ENCODE peak calls at places on chromosome 9, in five cellular contexts. X, O, F, Z and M are unnamed samples.

GRCh38 chr9:130451509-130452388 is 7.0 kb downstream of the ASS1 start:
- DNase-seq in X (peak; percentile 74), O (peak; percentile 81), F (peak; percentile 96), Z (peak; percentile 95), M (peak; percentile 99)

GRCh38 chr9:136656795-136657611 is 5.7 kb upstream of the EGFL7 start:
- DNase-seq in X (no peak), O (no peak), F (no peak), Z (no peak), M (no peak)

GRCh38 chr9:23015557-23015956 is 568.9 kb downstream of the DMRTA1 start:
- DNase-seq in X (no peak), O (no peak), F (no peak), Z (no peak), M (no peak)

GRCh38 chr9:114382951-114383865 is 4.6 kb downstream of the AKNA start:
- DNase-seq in X (peak; percentile 68), O (no peak), F (no peak), Z (peak; percentile 50), M (peak; percentile 94)

GRCh38 chr9:81653240-81653639 is 36.1 kb downstream of the TLE1 start:
- DNase-seq in X (no peak), O (no peak), F (no peak), Z (peak; percentile 87), M (peak; percentile 77)

GRCh38 chr9:7452378-7452777 is 347.2 kb downstream of the DMAC1 start:
- DNase-seq in X (no peak), O (no peak), F (no peak), Z (peak; percentile 81), M (peak; percentile 51)

GRCh38 chr9:104269996-104270963 is 176.2 kb downstream of the SMC2 start:
- DNase-seq in X (no peak), O (no peak), F (peak; percentile 11), Z (no peak), M (no peak)

GRCh38 chr9:114677418-114677817 is 4.6 kb downstream of the TEX48 start:
- DNase-seq in X (no peak), O (no peak), F (peak; percentile 92), Z (peak; percentile 100), M (peak; percentile 88)

GRCh38 chr9:125812403-125812802 is 65.2 kb downstream of the PBX3 start:
- DNase-seq in X (no peak), O (no peak), F (no peak), Z (no peak), M (no peak)

GRCh38 chr9:5786370-5787127 is 46.4 kb downstream of the ERMP1 start:
- DNase-seq in X (no peak), O (no peak), F (no peak), Z (peak; percentile 61), M (no peak)

GRCh38 chr9:6680797-6681146 is 35.2 kb upstream of the GLDC start:
- DNase-seq in X (no peak), O (peak; percentile 71), F (peak; percentile 77), Z (peak; percentile 40), M (peak; percentile 64)

GRCh38 chr9:12973702-12974101 is 198.9 kb downstream of the LURAP1L start:
- DNase-seq in X (no peak), O (no peak), F (no peak), Z (no peak), M (no peak)

GRCh38 chr9:70261131-70261870 is 2.5 kb downstream of the SMC5 start:
- DNase-seq in X (no peak), O (no peak), F (no peak), Z (peak; percentile 21), M (no peak)

GRCh38 chr9:34929506-34930102 is 28.5 kb upstream of the PHF24 start:
- DNase-seq in X (peak; percentile 68), O (peak; percentile 59), F (peak; percentile 49), Z (peak; percentile 5), M (peak; percentile 58)

GRCh38 chr9:113673726-113674125 is 202.4 kb upstream of the ZNF618 start:
- DNase-seq in X (no peak), O (no peak), F (no peak), Z (peak; percentile 71), M (no peak)

GRCh38 chr9:104972242-104972866 is 44.4 kb upstream of the ABCA1 start:
- DNase-seq in X (no peak), O (no peak), F (no peak), Z (no peak), M (no peak)

GRCh38 chr9:131276107-131276888 is at the start of gene FAM78A:
- DNase-seq in X (no peak), O (peak; percentile 77), F (peak; percentile 35), Z (no peak), M (peak; percentile 93)

GRCh38 chr9:91138760-91139159 is 223.0 kb downstream of the AUH start:
- DNase-seq in X (no peak), O (no peak), F (no peak), Z (peak; percentile 93), M (no peak)

GRCh38 chr9:87556821-87557220 is 59.2 kb downstream of the DAPK1 start:
- DNase-seq in X (no peak), O (no peak), F (no peak), Z (no peak), M (peak; percentile 46)
- H2AFZ ChIP-seq in X (no peak overlapping the region), O (no peak overlapping the region), F (no peak overlapping the region), Z (no peak overlapping the region), M (no peak overlapping the region)

GRCh38 chr9:127977877-127978647 is 2.7 kb downstream of the EEIG1 start:
- DNase-seq in X (no peak), O (no peak), F (no peak), Z (peak; percentile 80), M (peak; percentile 98)
- TF ChIP-seq CTCF in X (peak; percentile 39), O (peak; percentile 24), F (no peak), Z (no peak), M (no peak)

DNA sequence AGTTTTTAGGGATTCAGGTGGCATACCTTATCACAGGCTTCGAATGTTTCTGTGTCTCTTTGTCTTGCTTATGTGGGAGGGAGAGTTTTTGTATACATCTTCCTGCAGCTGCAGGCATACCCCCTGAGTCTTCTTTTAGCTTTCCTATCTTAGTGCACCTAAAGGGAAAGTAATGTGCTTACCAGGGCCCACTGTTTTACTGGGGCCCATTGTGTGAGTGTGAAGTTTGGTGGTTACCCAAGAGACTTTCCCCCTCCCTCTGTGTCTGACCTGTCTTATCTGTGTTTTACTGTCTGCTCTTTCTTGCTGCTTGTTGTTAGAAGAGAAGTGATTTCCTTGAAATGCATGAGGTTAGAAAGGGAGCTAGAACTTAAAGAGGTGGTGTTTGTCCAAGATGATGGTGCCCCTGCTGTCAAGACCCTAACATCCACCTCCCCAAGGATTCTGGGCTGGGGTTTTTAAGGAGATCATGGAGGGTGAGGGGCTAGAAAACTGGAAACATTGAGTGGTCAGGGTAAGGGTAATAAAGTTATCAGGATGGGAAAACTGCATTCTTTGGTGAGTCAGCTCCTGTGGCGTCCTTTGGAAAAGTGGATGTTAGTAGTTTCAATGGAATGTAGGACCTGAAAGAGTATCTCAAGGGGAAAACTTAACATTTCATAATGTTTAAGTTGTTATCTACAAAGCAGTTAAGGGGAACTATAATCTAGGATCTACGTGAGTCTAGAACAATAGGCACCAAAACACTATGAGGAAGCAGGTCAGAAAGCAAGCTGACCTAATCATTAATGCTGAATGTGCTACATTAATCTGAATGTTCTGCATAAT is 583.5 kb upstream of the TUSC1 start:
- DNase-seq in X (peak; percentile 27), O (no peak), F (peak; percentile 45), Z (peak; percentile 87), M (no peak)
- H2AFZ ChIP-seq in X (no peak overlapping the region), O (peak overlapping the region; percentile 87), F (peak overlapping the region; percentile 12), Z (peak overlapping the region; percentile 89), M (no peak overlapping the region)

DNA sequence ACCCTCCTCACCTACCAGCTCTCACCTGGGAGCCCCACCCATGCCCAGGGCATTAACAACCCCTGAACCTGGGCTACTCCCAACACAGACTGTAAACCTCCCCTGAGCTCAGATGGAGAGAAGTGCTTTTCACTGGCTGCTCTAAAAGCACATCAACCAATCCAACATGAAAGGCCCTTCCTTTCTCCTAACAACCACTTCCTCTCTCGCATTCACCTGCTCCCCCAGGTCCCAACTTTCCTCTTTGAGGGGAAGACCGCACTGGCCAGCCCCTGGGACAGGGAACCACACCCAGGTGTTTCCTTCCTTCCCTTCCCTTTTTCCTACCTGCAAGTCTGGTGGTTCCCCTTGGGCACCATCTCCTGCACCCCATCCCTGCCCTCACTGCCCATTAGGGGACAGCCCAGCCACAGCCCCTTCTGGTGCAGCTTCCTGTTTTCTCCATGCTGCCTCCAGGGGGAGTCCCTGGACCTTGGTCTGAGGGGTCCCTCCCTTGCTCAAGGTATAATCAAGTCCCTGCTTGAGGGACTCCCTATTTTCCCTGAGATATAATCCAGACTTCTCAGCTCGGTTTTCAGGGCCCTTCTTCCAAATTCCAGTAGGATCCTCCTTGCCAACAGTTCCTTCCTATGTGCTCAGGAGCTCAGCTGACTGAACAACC is 30.5 kb upstream of the DAB2IP start:
- DNase-seq in X (peak; percentile 82), O (peak; percentile 79), F (no peak), Z (no peak), M (peak; percentile 88)
- TF ChIP-seq CTCF in X (peak; percentile 80), O (peak; percentile 64), F (peak; percentile 47), Z (peak; percentile 45), M (peak; percentile 45)

GRCh38 chr9:110582156-110582555 is 2.6 kb upstream of the SVEP1 start:
- DNase-seq in X (peak; percentile 41), O (no peak), F (no peak), Z (no peak), M (no peak)

GRCh38 chr9:110579763-110580255 is 268 bp upstream of the SVEP1 start:
- DNase-seq in X (peak; percentile 40), O (peak; percentile 78), F (peak; percentile 35), Z (peak; percentile 71), M (peak; percentile 91)

GRCh38 chr9:110580850-110581249 is 1.3 kb upstream of the SVEP1 start:
- DNase-seq in X (no peak), O (no peak), F (no peak), Z (peak; percentile 57), M (no peak)

GRCh38 chr9:110578575-110578895 is 1.0 kb downstream of the SVEP1 start:
- DNase-seq in X (no peak), O (no peak), F (no peak), Z (no peak), M (peak; percentile 52)

GRCh38 chr9:110578896-110579752 is at the start of gene SVEP1:
- DNase-seq in X (peak; percentile 61), O (peak; percentile 75), F (peak; percentile 58), Z (peak; percentile 77), M (peak; percentile 84)
- H2AFZ ChIP-seq in X (peak within 1 kb of the TSS; percentile 59), O (peak within 1 kb of the TSS; percentile 62), F (peak within 1 kb of the TSS; percentile 82), Z (peak within 1 kb of the TSS; percentile 95), M (peak within 1 kb of the TSS; percentile 77)

GRCh38 chr9:16133556-16134227 is 580.8 kb downstream of the CCDC171 start:
- DNase-seq in X (peak; percentile 80), O (peak; percentile 51), F (peak; percentile 84), Z (peak; percentile 48), M (peak; percentile 78)
- TF ChIP-seq CTCF in X (peak; percentile 83), O (peak; percentile 69), F (peak; percentile 65), Z (peak; percentile 48), M (peak; percentile 73)

DNA sequence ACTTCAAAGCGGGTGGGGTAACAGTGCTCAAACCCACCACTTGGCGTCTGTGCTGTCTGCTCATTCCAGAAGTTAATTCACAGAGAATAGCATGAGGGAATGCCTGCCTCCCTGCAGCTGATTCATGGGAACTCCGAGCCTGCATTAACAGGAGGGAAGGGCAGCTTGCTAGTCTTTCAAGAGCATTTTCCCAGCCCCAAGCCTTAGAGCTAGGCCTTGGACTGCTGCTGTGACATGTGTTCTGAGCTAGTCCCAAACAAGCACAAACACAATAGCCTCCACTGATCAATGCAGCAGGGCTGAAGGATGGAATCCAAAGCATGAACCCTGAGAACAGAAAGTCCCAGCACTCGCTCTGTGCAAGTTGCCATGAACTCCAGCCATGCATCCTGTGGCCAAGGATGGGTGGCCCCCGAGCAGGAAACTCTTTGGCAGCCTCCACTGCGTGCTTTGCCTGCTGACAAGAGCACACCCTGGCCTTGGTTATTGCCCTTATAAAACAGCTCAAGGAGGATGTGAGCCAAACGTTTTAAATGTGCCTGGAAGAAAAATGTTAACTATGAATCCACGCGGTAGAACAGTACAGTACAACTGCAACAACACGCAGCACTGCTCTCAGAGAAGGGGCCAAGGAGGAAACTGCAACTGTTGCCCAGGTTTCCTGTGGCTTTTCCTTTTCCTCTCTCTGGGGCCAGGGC is 653.1 kb upstream of the KLF4 start:
- DNase-seq in X (peak; percentile 43), O (no peak), F (peak; percentile 65), Z (peak; percentile 50), M (peak; percentile 70)
- H2AFZ ChIP-seq in X (peak overlapping the region; percentile 12), O (no peak overlapping the region), F (no peak overlapping the region), Z (peak overlapping the region; percentile 75), M (peak overlapping the region; percentile 61)